ENCODE peak calls at places on chromosomes 16 and 17, in five cellular contexts. One of them, this sample, is unnamed.

GRCh38 chr17:3447625-3448024 is 14.0 kb upstream of the OR1E2 start:
- DNase-seq in IMR-90: no peak
- DNase-seq in H9: peak; percentile 74
- DNase-seq in trophoblast cell: no peak
- DNase-seq in neuronal stem cell: peak; percentile 5
- DNase-seq in this sample: peak; percentile 85

GRCh38 chr17:40493697-40494096 is 7.7 kb downstream of the TNS4 start:
- DNase-seq in IMR-90: no peak
- DNase-seq in H9: no peak
- DNase-seq in trophoblast cell: no peak
- DNase-seq in neuronal stem cell: no peak
- DNase-seq in this sample: no peak

GRCh38 chr16:3065069-3065741 is at the start of gene IL32:
- DNase-seq in IMR-90: peak; percentile 94
- DNase-seq in H9: no peak
- DNase-seq in trophoblast cell: no peak
- DNase-seq in neuronal stem cell: no peak
- DNase-seq in this sample: no peak

GRCh38 chr17:41919840-41920579 is 1.3 kb upstream of the ACLY start:
- DNase-seq in IMR-90: peak; percentile 33
- DNase-seq in H9: peak; percentile 62
- DNase-seq in trophoblast cell: no peak
- DNase-seq in neuronal stem cell: no peak
- DNase-seq in this sample: peak; percentile 86

GRCh38 chr17:13030459-13031305 is 12.9 kb upstream of the ELAC2 start:
- DNase-seq in IMR-90: peak; percentile 50
- DNase-seq in H9: peak; percentile 64
- DNase-seq in trophoblast cell: peak; percentile 65
- DNase-seq in neuronal stem cell: peak; percentile 67
- DNase-seq in this sample: peak; percentile 70

GRCh38 chr16:82456683-82457082 is 170.1 kb upstream of the CDH13 start:
- DNase-seq in IMR-90: peak; percentile 36
- DNase-seq in H9: peak; percentile 72
- DNase-seq in trophoblast cell: peak; percentile 44
- DNase-seq in neuronal stem cell: peak; percentile 48
- DNase-seq in this sample: peak; percentile 80

GRCh38 chr17:48550313-48551205 is 5.7 kb upstream of the HOXB2 start:
- DNase-seq in IMR-90: peak; percentile 40
- DNase-seq in H9: peak; percentile 75
- DNase-seq in trophoblast cell: no peak
- DNase-seq in neuronal stem cell: no peak
- DNase-seq in this sample: no peak

GRCh38 chr16:88484505-88485365 is 31.7 kb downstream of the ZFPM1 start:
- DNase-seq in IMR-90: no peak
- DNase-seq in H9: no peak
- DNase-seq in trophoblast cell: no peak
- DNase-seq in neuronal stem cell: no peak
- DNase-seq in this sample: no peak

GRCh38 chr16:84501077-84501735 is 3.3 kb downstream of the MEAK7 start:
- DNase-seq in IMR-90: peak; percentile 78
- DNase-seq in H9: no peak
- DNase-seq in trophoblast cell: no peak
- DNase-seq in neuronal stem cell: no peak
- DNase-seq in this sample: no peak

GRCh38 chr17:69672924-69673323 is 258.4 kb downstream of the MAP2K6 start:
- DNase-seq in IMR-90: peak; percentile 87
- DNase-seq in H9: no peak
- DNase-seq in trophoblast cell: peak; percentile 82
- DNase-seq in neuronal stem cell: no peak
- DNase-seq in this sample: peak; percentile 54

GRCh38 chr16:29816694-29817441 is 916 bp downstream of the PAGR1 start:
- DNase-seq in IMR-90: peak; percentile 60
- DNase-seq in H9: peak; percentile 67
- DNase-seq in trophoblast cell: peak; percentile 45
- DNase-seq in neuronal stem cell: no peak
- DNase-seq in this sample: peak; percentile 80

GRCh38 chr16:87728026-87728425 is 37.8 kb downstream of the KLHDC4 start:
- DNase-seq in IMR-90: peak; percentile 66
- DNase-seq in H9: no peak
- DNase-seq in trophoblast cell: no peak
- DNase-seq in neuronal stem cell: no peak
- DNase-seq in this sample: no peak

GRCh38 chr17:61794792-61795191 is 68.5 kb downstream of the BRIP1 start:
- DNase-seq in IMR-90: no peak
- DNase-seq in H9: no peak
- DNase-seq in trophoblast cell: no peak
- DNase-seq in neuronal stem cell: no peak
- DNase-seq in this sample: no peak

GRCh38 chr17:43898446-43898845 is 8.9 kb downstream of the MPP2 start:
- DNase-seq in IMR-90: no peak
- DNase-seq in H9: no peak
- DNase-seq in trophoblast cell: no peak
- DNase-seq in neuronal stem cell: no peak
- DNase-seq in this sample: no peak

GRCh38 chr17:17036520-17036998 is 5.7 kb upstream of the MPRIP start:
- DNase-seq in IMR-90: no peak
- DNase-seq in H9: no peak
- DNase-seq in trophoblast cell: peak; percentile 68
- DNase-seq in neuronal stem cell: no peak
- DNase-seq in this sample: no peak

GRCh38 chr17:75588546-75589016 is 981 bp downstream of the MYO15B start:
- DNase-seq in IMR-90: no peak
- DNase-seq in H9: no peak
- DNase-seq in trophoblast cell: no peak
- DNase-seq in neuronal stem cell: peak; percentile 47
- DNase-seq in this sample: no peak

GRCh38 chr17:35795007-35795870 is at the start of gene MMP28:
- DNase-seq in IMR-90: no peak
- DNase-seq in H9: peak; percentile 63
- DNase-seq in trophoblast cell: no peak
- DNase-seq in neuronal stem cell: peak; percentile 49
- DNase-seq in this sample: no peak

GRCh38 chr17:64230551-64231408 is 32.3 kb downstream of the TEX2 start:
- DNase-seq in IMR-90: peak; percentile 97
- DNase-seq in H9: no peak
- DNase-seq in trophoblast cell: peak; percentile 94
- DNase-seq in neuronal stem cell: no peak
- DNase-seq in this sample: no peak

GRCh38 chr16:64152010-64152767 is 969.7 kb downstream of the CDH11 start:
- DNase-seq in IMR-90: no peak
- DNase-seq in H9: no peak
- DNase-seq in trophoblast cell: no peak
- DNase-seq in neuronal stem cell: no peak
- DNase-seq in this sample: no peak

DNA sequence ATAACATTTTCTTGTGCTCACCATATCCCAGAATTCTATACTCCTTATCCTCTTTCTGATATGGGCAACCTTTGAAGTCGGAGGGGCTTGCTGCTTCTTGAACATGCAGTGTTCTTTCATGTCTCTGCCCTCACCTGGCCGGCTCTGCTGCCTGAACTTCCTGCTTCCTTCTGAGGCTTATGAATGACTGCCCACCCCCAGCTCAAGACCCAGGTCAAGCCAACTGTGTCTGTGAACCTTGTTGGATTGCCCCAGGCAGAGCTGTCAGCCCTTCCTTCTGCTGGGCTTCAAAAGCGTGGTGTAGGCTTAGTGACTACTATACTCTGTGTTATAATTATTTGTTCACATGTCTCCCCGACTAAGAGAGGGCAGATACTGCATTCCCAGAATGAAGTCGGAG is 506.5 kb downstream of the HS3ST4 start:
- DNase-seq in IMR-90: no peak
- DNase-seq in H9: no peak
- DNase-seq in trophoblast cell: no peak
- DNase-seq in neuronal stem cell: no peak
- DNase-seq in this sample: no peak
- H3K18ac ChIP-seq in IMR-90: no peak overlapping the region
- H3K18ac ChIP-seq in H9: no peak overlapping the region
- H3K18ac ChIP-seq in trophoblast cell: no peak overlapping the region
- H3K18ac ChIP-seq in neuronal stem cell: no peak overlapping the region
- H3K18ac ChIP-seq in this sample: peak overlapping the region; percentile 23

GRCh38 chr16:21184834-21185233 is 26.4 kb downstream of the LDAF1 start:
- DNase-seq in IMR-90: no peak
- DNase-seq in H9: no peak
- DNase-seq in trophoblast cell: no peak
- DNase-seq in neuronal stem cell: no peak
- DNase-seq in this sample: peak; percentile 19

GRCh38 chr16:21179983-21180365 is 21.5 kb downstream of the LDAF1 start:
- DNase-seq in IMR-90: no peak
- DNase-seq in H9: no peak
- DNase-seq in trophoblast cell: no peak
- DNase-seq in neuronal stem cell: no peak
- DNase-seq in this sample: no peak

GRCh38 chr16:21185659-21186325 is 25.6 kb downstream of the ZP2 start:
- DNase-seq in IMR-90: no peak
- DNase-seq in H9: no peak
- DNase-seq in trophoblast cell: no peak
- DNase-seq in neuronal stem cell: no peak
- DNase-seq in this sample: no peak

GRCh38 chr16:21186326-21186691 is 25.1 kb downstream of the ZP2 start:
- DNase-seq in IMR-90: peak; percentile 23
- DNase-seq in H9: no peak
- DNase-seq in trophoblast cell: no peak
- DNase-seq in neuronal stem cell: no peak
- DNase-seq in this sample: no peak

DNA sequence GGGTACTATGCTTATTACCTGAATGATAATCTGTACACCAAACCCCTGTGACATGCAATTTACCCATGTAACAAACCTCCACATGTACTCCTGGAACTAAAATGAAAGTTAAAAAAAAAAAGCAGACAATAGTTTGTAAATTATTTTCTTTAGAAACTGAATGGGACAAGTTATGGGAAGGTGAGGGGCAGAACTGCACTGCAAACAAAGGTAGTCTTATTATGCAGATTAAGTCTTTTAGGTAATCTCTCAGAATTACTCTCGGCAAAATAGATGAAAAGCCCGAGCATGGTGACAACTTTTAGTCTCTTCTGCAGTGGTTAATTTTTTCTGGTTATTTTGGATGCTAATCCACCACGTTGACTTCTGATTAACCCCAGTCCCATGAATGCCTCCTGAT is 25.5 kb downstream of the LDAF1 start:
- DNase-seq in IMR-90: no peak
- DNase-seq in H9: no peak
- DNase-seq in trophoblast cell: no peak
- DNase-seq in neuronal stem cell: no peak
- DNase-seq in this sample: no peak
- H3K79me1 ChIP-seq in IMR-90: no peaks in the 10 kb centered on the region
- H3K79me1 ChIP-seq in H9: no peaks in the 10 kb centered on the region
- H3K79me1 ChIP-seq in trophoblast cell: no peaks in the 10 kb centered on the region
- H3K79me1 ChIP-seq in neuronal stem cell: no peaks in the 10 kb centered on the region
- H3K79me1 ChIP-seq in this sample: no peaks in the 10 kb centered on the region

DNA sequence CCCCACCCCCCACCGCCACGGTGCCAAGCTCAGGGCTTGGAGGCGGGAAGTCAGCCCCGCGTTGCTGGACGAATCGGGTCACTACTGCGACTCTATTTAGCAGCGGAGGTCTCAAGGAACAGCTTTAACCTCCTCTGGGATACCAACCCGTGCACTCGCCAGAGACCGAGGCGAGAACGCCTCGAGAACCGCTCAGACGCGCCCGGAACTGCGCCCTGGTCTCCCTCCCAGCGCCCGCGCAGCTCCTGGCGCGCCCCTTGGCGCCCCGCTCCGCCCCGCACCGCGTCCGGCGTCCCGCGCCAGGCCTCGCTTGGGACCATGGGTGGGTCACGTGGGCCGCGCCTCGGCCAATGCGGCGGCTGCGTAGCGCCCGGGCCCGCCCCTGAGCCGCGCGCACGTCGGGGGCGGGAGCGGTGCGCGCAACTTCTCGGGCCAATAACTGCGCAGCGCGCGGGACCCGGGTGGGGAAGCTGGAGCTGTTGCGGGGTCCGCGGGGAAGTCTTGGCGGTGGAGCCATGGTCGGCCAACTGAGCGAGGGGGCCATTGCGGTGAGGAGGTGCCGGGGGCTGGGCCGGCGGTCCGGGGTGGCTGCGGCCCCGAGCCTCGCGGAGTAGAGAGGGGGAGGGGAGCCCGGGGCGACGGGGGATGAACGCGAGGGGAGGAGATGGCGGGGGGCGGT is at the start of the genes RPA1 and SMYD4:
- DNase-seq in IMR-90: peak; percentile 79
- DNase-seq in H9: peak; percentile 93
- DNase-seq in trophoblast cell: peak; percentile 87
- DNase-seq in neuronal stem cell: peak; percentile 88
- DNase-seq in this sample: peak; percentile 90
- H2BK5ac ChIP-seq in IMR-90: peak within 1 kb of the TSS; percentile 68
- H2BK5ac ChIP-seq in H9: no peak within 1 kb of the TSS
- H2BK5ac ChIP-seq in trophoblast cell: peak within 1 kb of the TSS; percentile 23
- H2BK5ac ChIP-seq in neuronal stem cell: peak within 1 kb of the TSS; percentile 10
- H2BK5ac ChIP-seq in this sample: no peak within 1 kb of the TSS

GRCh38 chr16:10622036-10622921 is 41.9 kb upstream of the EMP2 start:
- DNase-seq in IMR-90: no peak
- DNase-seq in H9: peak; percentile 41
- DNase-seq in trophoblast cell: peak; percentile 32
- DNase-seq in neuronal stem cell: no peak
- DNase-seq in this sample: peak; percentile 94
- H3K18ac ChIP-seq in IMR-90: no peak overlapping the region
- H3K18ac ChIP-seq in H9: no peak overlapping the region
- H3K18ac ChIP-seq in trophoblast cell: peak overlapping the region; percentile 7
- H3K18ac ChIP-seq in neuronal stem cell: peak overlapping the region; percentile 67
- H3K18ac ChIP-seq in this sample: peak overlapping the region; percentile 57

GRCh38 chr16:68374251-68374805 is 63.5 kb downstream of the PRMT7 start:
- DNase-seq in IMR-90: no peak
- DNase-seq in H9: no peak
- DNase-seq in trophoblast cell: no peak
- DNase-seq in neuronal stem cell: no peak
- DNase-seq in this sample: no peak
- H3K79me1 ChIP-seq in IMR-90: no peaks in the 10 kb centered on the region
- H3K79me1 ChIP-seq in H9: no peaks in the 10 kb centered on the region
- H3K79me1 ChIP-seq in trophoblast cell: no peaks in the 10 kb centered on the region
- H3K79me1 ChIP-seq in neuronal stem cell: no peaks in the 10 kb centered on the region
- H3K79me1 ChIP-seq in this sample: no peaks in the 10 kb centered on the region

This sample was measured in mesendoderm.